ENCODE peak calls at places on chromosomes 16 and 17, in six cellular contexts. V is GM12891, J is HepG2, B is GM12878, T is H1, X is K562. K is an unnamed sample.

GRCh38 chr17:1989135-1989534 is 36.0 kb downstream of the RTN4RL1 start:
- DNase-seq in V (no peak), T (no peak), B (no peak), X (no peak), J (no peak), K (no peak)

GRCh38 chr16:68475071-68475470 is 26.8 kb upstream of the SMPD3 start:
- DNase-seq in X (no peak), T (no peak), J (no peak), V (no peak), B (no peak), K (no peak)

GRCh38 chr16:8853611-8854010 is 15.2 kb downstream of the CARHSP1 start:
- DNase-seq in T (no peak), X (no peak), J (no peak), V (no peak), B (no peak), K (no peak)

GRCh38 chr16:57984443-57985203 is 13.7 kb upstream of the CNGB1 start:
- DNase-seq in J (peak), V (peak), T (peak), B (no peak), X (peak), K (peak)

GRCh38 chr17:82936768-82937171 is 96.9 kb upstream of the ZNF750 start:
- DNase-seq in T (no peak), V (no peak), X (no peak), J (no peak), B (no peak), K (no peak)

GRCh38 chr17:39152134-39152884 is 872 bp upstream of the PLXDC1 start:
- DNase-seq in X (no peak), J (no peak), V (no peak), B (no peak), T (peak), K (no peak)

GRCh38 chr17:80890551-80890930 is 101.1 kb upstream of the CHMP6 start:
- DNase-seq in B (no peak), J (no peak), X (no peak), T (no peak), V (no peak), K (no peak)

GRCh38 chr16:27446721-27447120 is 44.7 kb downstream of the IL21R start:
- DNase-seq in J (no peak), X (no peak), V (no peak), B (no peak), T (no peak), K (peak)

GRCh38 chr16:50280932-50281331 is 14.6 kb downstream of the ADCY7 start:
- DNase-seq in T (no peak), X (no peak), B (no peak), V (no peak), J (no peak), K (no peak)

GRCh38 chr17:33284022-33284421 is 9.1 kb downstream of the ASIC2 start:
- DNase-seq in V (no peak), B (no peak), T (no peak), J (peak), X (no peak), K (no peak)

GRCh38 chr16:26952411-26952810 is 114.3 kb upstream of the C16orf82 start:
- DNase-seq in X (no peak), T (no peak), V (no peak), B (no peak), J (no peak), K (no peak)

GRCh38 chr16:89376812-89377445 is 113.4 kb downstream of the ANKRD11 start:
- DNase-seq in T (no peak), B (no peak), J (peak), V (no peak), X (no peak), K (no peak)

GRCh38 chr16:89373355-89374110 is 116.8 kb downstream of the ANKRD11 start:
- DNase-seq in J (no peak), B (no peak), X (no peak), V (no peak), T (no peak), K (no peak)

GRCh38 chr16:89374393-89374948 is 115.9 kb downstream of the ANKRD11 start:
- DNase-seq in T (no peak), J (no peak), X (no peak), V (no peak), B (no peak), K (no peak)

GRCh38 chr16:89375686-89376085 is 114.7 kb downstream of the ANKRD11 start:
- DNase-seq in T (no peak), X (no peak), B (no peak), V (no peak), J (no peak), K (no peak)

DNA sequence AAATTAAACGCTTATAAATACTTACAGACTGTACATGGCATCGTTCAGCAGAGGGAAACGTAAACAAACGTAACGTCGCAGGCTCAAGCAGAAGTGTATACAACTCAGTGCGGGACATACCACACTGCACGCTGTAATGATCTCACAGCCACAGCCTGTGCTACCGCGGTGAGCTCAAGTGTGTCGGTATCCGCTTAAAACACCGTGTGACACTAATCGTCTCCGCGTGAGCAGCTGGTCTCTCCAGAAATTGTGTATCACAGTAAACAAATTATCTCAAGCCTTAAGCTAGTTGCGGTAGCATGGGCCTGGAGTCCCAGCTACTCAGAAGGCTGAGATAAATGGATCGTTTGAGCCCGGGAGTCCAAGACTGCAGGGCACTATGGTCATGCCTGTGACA is 115.3 kb downstream of the ANKRD11 start:
- DNase-seq in T (no peak), X (no peak), J (no peak), V (no peak), B (no peak), K (no peak)
- TF ChIP-seq POLR2AphosphoS5 in T (no peak), X (no peak), J (no peak), V (no peak), B (no peak), K (no peak)

DNA sequence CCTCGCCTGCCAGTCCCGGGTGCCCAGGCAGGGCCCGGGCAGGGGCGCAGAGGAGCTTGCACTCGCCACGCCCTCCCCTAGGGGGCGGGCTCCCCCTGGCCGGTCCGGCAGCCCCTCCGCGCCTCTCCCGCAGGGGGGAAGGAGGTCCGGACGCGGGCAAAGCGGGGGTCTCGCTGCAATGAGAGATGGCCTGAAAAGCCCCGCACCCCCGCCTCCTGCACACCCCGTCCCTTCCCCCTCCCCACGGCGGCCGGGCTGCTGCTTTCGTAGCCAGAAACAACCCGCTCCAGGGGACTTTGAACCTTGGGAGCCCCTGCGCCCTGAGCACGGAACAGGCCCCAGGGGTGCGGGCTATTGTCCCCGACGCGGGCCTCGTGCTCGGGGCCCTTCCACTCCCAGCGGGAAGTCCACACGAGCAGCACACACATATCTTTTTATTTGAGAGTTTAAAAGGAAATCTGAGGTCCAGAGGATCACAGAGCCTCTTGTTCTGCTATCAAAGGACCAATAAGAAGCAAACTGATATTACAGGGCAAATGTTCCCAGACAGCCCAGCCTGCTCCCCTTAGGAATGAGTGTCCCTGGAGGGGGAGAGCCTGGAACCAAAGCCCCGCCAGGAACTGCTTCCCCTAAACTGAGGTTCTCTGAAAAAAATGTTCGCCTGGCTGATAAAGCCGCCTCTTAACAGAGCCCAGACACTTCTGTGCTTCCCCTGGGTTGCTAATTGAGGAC is 5.8 kb upstream of the CBX4 start:
- DNase-seq in B (no peak), J (peak), X (peak), V (peak), T (peak), K (peak)
- TF ChIP-seq TAF1 in B (no peak), J (no peak), X (no peak), V (no peak), T (no peak), K (no peak)

GRCh38 chr16:84841787-84842300 is 22.1 kb downstream of the CRISPLD2 start:
- DNase-seq in X (no peak), T (peak), J (no peak), V (no peak), B (no peak), K (no peak)

GRCh38 chr16:84838383-84838948 is 18.7 kb downstream of the CRISPLD2 start:
- DNase-seq in V (no peak), J (no peak), T (no peak), B (no peak), X (no peak), K (no peak)

GRCh38 chr16:84839054-84839453 is 19.3 kb downstream of the CRISPLD2 start:
- DNase-seq in V (no peak), J (no peak), B (no peak), T (no peak), X (no peak), K (no peak)

GRCh38 chr16:84840687-84841627 is 21.2 kb downstream of the CRISPLD2 start:
- DNase-seq in V (no peak), T (no peak), X (no peak), B (no peak), J (no peak), K (no peak)

GRCh38 chr16:84839956-84840355 is 20.2 kb downstream of the CRISPLD2 start:
- DNase-seq in J (no peak), T (no peak), X (no peak), B (no peak), V (no peak), K (no peak)
- TF ChIP-seq POLR2A in J (no peak), T (no peak), X (no peak), B (no peak), V (no peak), K (no peak)

DNA sequence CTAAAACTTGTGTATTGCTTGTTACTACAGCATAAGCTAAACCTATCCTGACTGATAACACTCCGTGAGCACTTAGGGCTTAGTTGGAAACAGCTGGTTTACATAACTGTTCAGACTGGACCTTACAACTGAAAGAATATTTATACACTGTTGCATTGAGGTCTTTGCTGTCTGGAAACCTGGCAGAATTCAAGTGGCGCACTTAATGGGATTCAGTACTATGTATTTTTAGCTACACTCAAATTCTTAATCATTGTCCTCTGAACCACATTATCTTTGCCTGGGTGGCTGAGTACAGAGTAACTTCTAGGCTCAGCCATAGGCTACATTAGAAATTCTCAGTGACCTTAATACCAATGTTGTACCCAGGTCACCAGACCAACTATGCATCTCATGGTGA is 172.9 kb downstream of the PMP22 start:
- DNase-seq in J (no peak), X (no peak), B (no peak), T (no peak), V (no peak), K (no peak)
- TF ChIP-seq POLR2AphosphoS5 in J (no peak), X (no peak), B (no peak), T (no peak), V (no peak), K (no peak)

K was measured in GM12892.